ENCODE peak calls at places on chromosomes 1 and 21, in four cellular contexts. One of them, this sample, is unnamed.

GRCh38 chr1:228276901-228277490 is 69.2 kb downstream of the OBSCN start:
- DNase-seq in stimulated activated CD4-positive, alpha-beta T cell treated with anti-CD3 and anti-CD28 coated beads, Interleukin-12 subunit alpha, Interleukin-12 subunit beta, amount 100 ng/mL, for 24 hours: no peak
- DNase-seq in NCI-H1417: no peak
- DNase-seq in cardiac muscle cell: no peak
- DNase-seq in this sample: no peak

GRCh38 chr1:76510672-76511071 is 356.6 kb upstream of the ST6GALNAC5 start:
- DNase-seq in stimulated activated CD4-positive, alpha-beta T cell treated with anti-CD3 and anti-CD28 coated beads, Interleukin-12 subunit alpha, Interleukin-12 subunit beta, amount 100 ng/mL, for 24 hours: no peak
- DNase-seq in NCI-H1417: no peak
- DNase-seq in cardiac muscle cell: no peak
- DNase-seq in this sample: no peak

GRCh38 chr1:179709841-179710329 is 33.2 kb upstream of the FAM163A start:
- DNase-seq in stimulated activated CD4-positive, alpha-beta T cell treated with anti-CD3 and anti-CD28 coated beads, Interleukin-12 subunit alpha, Interleukin-12 subunit beta, amount 100 ng/mL, for 24 hours: no peak
- DNase-seq in NCI-H1417: no peak
- DNase-seq in cardiac muscle cell: peak; percentile 96
- DNase-seq in this sample: no peak

GRCh38 chr1:113898243-113898814 is 6.3 kb downstream of the AP4B1 start:
- DNase-seq in stimulated activated CD4-positive, alpha-beta T cell treated with anti-CD3 and anti-CD28 coated beads, Interleukin-12 subunit alpha, Interleukin-12 subunit beta, amount 100 ng/mL, for 24 hours: no peak
- DNase-seq in NCI-H1417: no peak
- DNase-seq in cardiac muscle cell: no peak
- DNase-seq in this sample: no peak

GRCh38 chr1:64033667-64034215 is 169.7 kb upstream of the UBE2U start:
- DNase-seq in stimulated activated CD4-positive, alpha-beta T cell treated with anti-CD3 and anti-CD28 coated beads, Interleukin-12 subunit alpha, Interleukin-12 subunit beta, amount 100 ng/mL, for 24 hours: no peak
- DNase-seq in NCI-H1417: no peak
- DNase-seq in cardiac muscle cell: peak; percentile 68
- DNase-seq in this sample: no peak

GRCh38 chr1:67188137-67188536 is 21.9 kb downstream of the IL23R start:
- DNase-seq in stimulated activated CD4-positive, alpha-beta T cell treated with anti-CD3 and anti-CD28 coated beads, Interleukin-12 subunit alpha, Interleukin-12 subunit beta, amount 100 ng/mL, for 24 hours: no peak
- DNase-seq in NCI-H1417: no peak
- DNase-seq in cardiac muscle cell: no peak
- DNase-seq in this sample: no peak

GRCh38 chr1:6004412-6005123 is 12.3 kb upstream of the NPHP4 start:
- DNase-seq in stimulated activated CD4-positive, alpha-beta T cell treated with anti-CD3 and anti-CD28 coated beads, Interleukin-12 subunit alpha, Interleukin-12 subunit beta, amount 100 ng/mL, for 24 hours: no peak
- DNase-seq in NCI-H1417: no peak
- DNase-seq in cardiac muscle cell: no peak
- DNase-seq in this sample: no peak

GRCh38 chr1:20727746-20728316 is 4.7 kb downstream of the SH2D5 start:
- DNase-seq in stimulated activated CD4-positive, alpha-beta T cell treated with anti-CD3 and anti-CD28 coated beads, Interleukin-12 subunit alpha, Interleukin-12 subunit beta, amount 100 ng/mL, for 24 hours: no peak
- DNase-seq in NCI-H1417: peak; percentile 32
- DNase-seq in cardiac muscle cell: peak; percentile 36
- DNase-seq in this sample: no peak

GRCh38 chr1:202029171-202029665 is 18.8 kb downstream of the ELF3 start:
- DNase-seq in stimulated activated CD4-positive, alpha-beta T cell treated with anti-CD3 and anti-CD28 coated beads, Interleukin-12 subunit alpha, Interleukin-12 subunit beta, amount 100 ng/mL, for 24 hours: no peak
- DNase-seq in NCI-H1417: peak; percentile 36
- DNase-seq in cardiac muscle cell: peak; percentile 51
- DNase-seq in this sample: no peak

GRCh38 chr1:151534662-151535278 is 5.3 kb upstream of the TUFT1 start:
- DNase-seq in stimulated activated CD4-positive, alpha-beta T cell treated with anti-CD3 and anti-CD28 coated beads, Interleukin-12 subunit alpha, Interleukin-12 subunit beta, amount 100 ng/mL, for 24 hours: peak; percentile 51
- DNase-seq in NCI-H1417: peak; percentile 40
- DNase-seq in cardiac muscle cell: peak; percentile 79
- DNase-seq in this sample: peak; percentile 88

GRCh38 chr1:58813361-58813760 is 29.5 kb upstream of the JUN start:
- DNase-seq in stimulated activated CD4-positive, alpha-beta T cell treated with anti-CD3 and anti-CD28 coated beads, Interleukin-12 subunit alpha, Interleukin-12 subunit beta, amount 100 ng/mL, for 24 hours: no peak
- DNase-seq in NCI-H1417: no peak
- DNase-seq in cardiac muscle cell: no peak
- DNase-seq in this sample: no peak

GRCh38 chr1:33260435-33260980 is 4.2 kb downstream of the ZNF362 start:
- DNase-seq in stimulated activated CD4-positive, alpha-beta T cell treated with anti-CD3 and anti-CD28 coated beads, Interleukin-12 subunit alpha, Interleukin-12 subunit beta, amount 100 ng/mL, for 24 hours: no peak
- DNase-seq in NCI-H1417: peak; percentile 33
- DNase-seq in cardiac muscle cell: no peak
- DNase-seq in this sample: no peak

GRCh38 chr21:41511858-41512257 is 3.9 kb upstream of the TMPRSS2 start:
- DNase-seq in stimulated activated CD4-positive, alpha-beta T cell treated with anti-CD3 and anti-CD28 coated beads, Interleukin-12 subunit alpha, Interleukin-12 subunit beta, amount 100 ng/mL, for 24 hours: no peak
- DNase-seq in NCI-H1417: no peak
- DNase-seq in cardiac muscle cell: no peak
- DNase-seq in this sample: peak; percentile 28

GRCh38 chr1:173508541-173508940 is 31.4 kb downstream of the PRDX6 start:
- DNase-seq in stimulated activated CD4-positive, alpha-beta T cell treated with anti-CD3 and anti-CD28 coated beads, Interleukin-12 subunit alpha, Interleukin-12 subunit beta, amount 100 ng/mL, for 24 hours: no peak
- DNase-seq in NCI-H1417: no peak
- DNase-seq in cardiac muscle cell: no peak
- DNase-seq in this sample: no peak